ENCODE peak calls at places on chromosomes 11 and 22, in six cellular contexts. G is kidney; T is amniotic epithelial cell; Q is stimulated activated CD4-positive, alpha-beta T cell treated with anti-CD3 and anti-CD28 coated beads, Interleukin-2, amount 100 ng/mL, for 48 hours; O is A549; E is astrocyte of the spinal cord. M is an unnamed sample.

GRCh38 chr22:36775589-36775965 is 342 bp downstream of the IFT27 start:
- DNase-seq in G (peak; percentile 81), T (no peak), Q (peak; percentile 22), O (no peak), E (peak; percentile 12), M (peak; percentile 41)

GRCh38 chr11:109785714-109786113 is 307.5 kb upstream of the ZC3H12C start:
- DNase-seq in G (no peak), T (no peak), Q (no peak), O (no peak), E (peak; percentile 34), M (no peak)

GRCh38 chr11:119085523-119085878 is 820 bp downstream of the HMBS start:
- DNase-seq in G (no peak), T (peak; percentile 26), Q (peak; percentile 17), O (no peak), E (no peak), M (peak; percentile 35)

GRCh38 chr11:133228406-133229330 is 303.6 kb downstream of the OPCML start:
- DNase-seq in G (peak; percentile 66), T (no peak), Q (no peak), O (no peak), E (no peak), M (peak; percentile 20)

GRCh38 chr11:3905080-3905953 is 49.9 kb downstream of the STIM1 start:
- DNase-seq in G (no peak), T (peak; percentile 96), Q (peak; percentile 52), O (peak; percentile 76), E (peak; percentile 58), M (peak; percentile 45)

GRCh38 chr22:25383278-25383820 is 163.9 kb downstream of the CRYBB2 start:
- DNase-seq in G (no peak), T (no peak), Q (no peak), O (no peak), E (no peak), M (no peak)

GRCh38 chr11:113331436-113331835 is 17.1 kb downstream of the TTC12 start:
- DNase-seq in G (no peak), T (no peak), Q (no peak), O (no peak), E (no peak), M (no peak)

GRCh38 chr11:34343153-34343552 is 14.7 kb downstream of the ABTB2 start:
- DNase-seq in G (no peak), T (peak; percentile 98), Q (no peak), O (peak; percentile 46), E (peak; percentile 91), M (no peak)

GRCh38 chr11:128695539-128696221 is 1.8 kb downstream of the FLI1 start:
- DNase-seq in G (peak; percentile 62), T (peak; percentile 47), Q (no peak), O (no peak), E (peak; percentile 37), M (peak; percentile 54)

GRCh38 chr22:46031965-46032851 is 55.2 kb upstream of the WNT7B start:
- DNase-seq in G (peak; percentile 62), T (no peak), Q (no peak), O (no peak), E (no peak), M (no peak)

GRCh38 chr11:69217276-69218105 is 61.8 kb downstream of the SMIM38 start:
- DNase-seq in G (no peak), T (no peak), Q (no peak), O (no peak), E (no peak), M (peak; percentile 31)

GRCh38 chr11:76625787-76626186 is 44.8 kb downstream of the LRRC32 start:
- DNase-seq in G (no peak), T (no peak), Q (no peak), O (peak; percentile 16), E (no peak), M (no peak)

GRCh38 chr11:77747381-77747969 is 73.0 kb downstream of the RSF1 start:
- DNase-seq in G (no peak), T (peak; percentile 50), Q (no peak), O (no peak), E (peak; percentile 40), M (no peak)

GRCh38 chr11:96055706-96056387 is 131.9 kb upstream of the MTMR2 start:
- DNase-seq in G (no peak), T (peak; percentile 60), Q (no peak), O (no peak), E (peak; percentile 70), M (no peak)

GRCh38 chr11:57277845-57278720 is 41.0 kb upstream of the APLNR start:
- DNase-seq in G (peak; percentile 81), T (peak; percentile 78), Q (peak; percentile 25), O (peak; percentile 89), E (peak; percentile 75), M (peak; percentile 75)

GRCh38 chr22:24134090-24134846 is 47.0 kb upstream of the SUSD2 start:
- DNase-seq in G (no peak), T (peak; percentile 35), Q (peak; percentile 17), O (no peak), E (peak; percentile 29), M (peak; percentile 45)

GRCh38 chr11:67195971-67196418 is 70.3 kb upstream of the GRK2 start:
- DNase-seq in G (no peak), T (peak; percentile 87), Q (no peak), O (peak; percentile 19), E (peak; percentile 61), M (peak; percentile 10)

GRCh38 chr11:129785383-129786111 is 30.1 kb upstream of the TMEM45B start:
- DNase-seq in G (no peak), T (peak; percentile 12), Q (no peak), O (peak; percentile 8), E (no peak), M (no peak)

GRCh38 chr11:12330491-12331231 is 46.7 kb upstream of the PARVA start:
- DNase-seq in G (no peak), T (no peak), Q (no peak), O (no peak), E (no peak), M (no peak)

GRCh38 chr22:19478466-19479357 is at the start of gene UFD1:
- DNase-seq in G (peak; percentile 94), T (peak; percentile 83), Q (peak; percentile 75), O (peak; percentile 78), E (peak; percentile 12), M (peak; percentile 86)

GRCh38 chr22:50112151-50113118 is 22.6 kb downstream of the MOV10L1 start:
- DNase-seq in G (no peak), T (peak; percentile 97), Q (no peak), O (no peak), E (peak; percentile 77), M (no peak)

GRCh38 chr11:88169881-88170280 is 5.4 kb downstream of the RAB38 start:
- DNase-seq in G (no peak), T (no peak), Q (no peak), O (no peak), E (no peak), M (no peak)

GRCh38 chr11:63405114-63405513 is 35.5 kb downstream of the SLC22A9 start:
- DNase-seq in G (no peak), T (no peak), Q (no peak), O (no peak), E (no peak), M (no peak)

GRCh38 chr22:35684270-35684700 is 33.4 kb upstream of the APOL5 start:
- DNase-seq in G (no peak), T (peak; percentile 75), Q (no peak), O (peak; percentile 25), E (peak; percentile 42), M (no peak)

GRCh38 chr11:12289667-12290476 is 87.5 kb upstream of the PARVA start:
- DNase-seq in G (peak; percentile 46), T (no peak), Q (no peak), O (no peak), E (no peak), M (no peak)

M was measured in transverse colon.